ENCODE peak calls at places on chromosomes 2 and 18, in ten cellular contexts. One of them, this sample, is unnamed.

GRCh38 chr2:9696731-9697130 is 65.9 kb upstream of the YWHAQ start:
- DNase-seq in A549: no peak
- DNase-seq in heart left ventricle: no peak
- DNase-seq in ovary: no peak
- DNase-seq in uterus: no peak
- DNase-seq in NB4: no peak
- DNase-seq in stomach: no peak
- DNase-seq in body of pancreas: no peak
- DNase-seq in breast epithelium: no peak
- DNase-seq in adrenal gland: no peak
- DNase-seq in this sample: no peak

GRCh38 chr2:196399736-196400691 is 228.6 kb upstream of the STK17B start:
- DNase-seq in body of pancreas: no peak
- DNase-seq in adrenal gland: peak
- DNase-seq in breast epithelium: no peak
- DNase-seq in A549: peak
- DNase-seq in ovary: no peak
- DNase-seq in uterus: no peak
- DNase-seq in NB4: peak
- DNase-seq in stomach: no peak
- DNase-seq in heart left ventricle: no peak
- DNase-seq in this sample: peak

GRCh38 chr2:26585100-26585499 is 56.1 kb downstream of the CIB4 start:
- DNase-seq in adrenal gland: no peak
- DNase-seq in NB4: no peak
- DNase-seq in ovary: no peak
- DNase-seq in breast epithelium: no peak
- DNase-seq in uterus: no peak
- DNase-seq in body of pancreas: no peak
- DNase-seq in stomach: no peak
- DNase-seq in A549: no peak
- DNase-seq in heart left ventricle: no peak
- DNase-seq in this sample: no peak

GRCh38 chr2:235722869-235723268 is 229.0 kb downstream of the AGAP1 start:
- DNase-seq in body of pancreas: no peak
- DNase-seq in heart left ventricle: no peak
- DNase-seq in adrenal gland: no peak
- DNase-seq in breast epithelium: no peak
- DNase-seq in NB4: no peak
- DNase-seq in stomach: no peak
- DNase-seq in uterus: no peak
- DNase-seq in ovary: no peak
- DNase-seq in A549: no peak
- DNase-seq in this sample: no peak

GRCh38 chr2:10839813-10840212 is 27.2 kb upstream of the PDIA6 start:
- DNase-seq in heart left ventricle: no peak
- DNase-seq in body of pancreas: no peak
- DNase-seq in breast epithelium: no peak
- DNase-seq in adrenal gland: no peak
- DNase-seq in A549: no peak
- DNase-seq in stomach: no peak
- DNase-seq in uterus: no peak
- DNase-seq in NB4: peak
- DNase-seq in ovary: no peak
- DNase-seq in this sample: no peak

GRCh38 chr2:166382-166781 is 97.5 kb downstream of the SH3YL1 start:
- DNase-seq in stomach: no peak
- DNase-seq in adrenal gland: no peak
- DNase-seq in uterus: peak
- DNase-seq in A549: no peak
- DNase-seq in body of pancreas: peak
- DNase-seq in breast epithelium: no peak
- DNase-seq in heart left ventricle: no peak
- DNase-seq in ovary: no peak
- DNase-seq in NB4: no peak
- DNase-seq in this sample: no peak

GRCh38 chr2:10497797-10498251 is 49.7 kb upstream of the ODC1 start:
- DNase-seq in A549: peak
- DNase-seq in stomach: peak
- DNase-seq in uterus: no peak
- DNase-seq in breast epithelium: no peak
- DNase-seq in heart left ventricle: no peak
- DNase-seq in ovary: no peak
- DNase-seq in NB4: peak
- DNase-seq in adrenal gland: peak
- DNase-seq in body of pancreas: peak
- DNase-seq in this sample: peak

GRCh38 chr2:62939735-62940491 is 110.7 kb upstream of the OTX1 start:
- DNase-seq in breast epithelium: no peak
- DNase-seq in NB4: no peak
- DNase-seq in stomach: no peak
- DNase-seq in heart left ventricle: no peak
- DNase-seq in adrenal gland: no peak
- DNase-seq in A549: no peak
- DNase-seq in uterus: no peak
- DNase-seq in ovary: no peak
- DNase-seq in body of pancreas: no peak
- DNase-seq in this sample: peak

GRCh38 chr18:48874701-48875162 is 76.0 kb downstream of the SMAD7 start:
- DNase-seq in body of pancreas: no peak
- DNase-seq in stomach: no peak
- DNase-seq in breast epithelium: no peak
- DNase-seq in A549: no peak
- DNase-seq in ovary: no peak
- DNase-seq in NB4: no peak
- DNase-seq in uterus: no peak
- DNase-seq in adrenal gland: no peak
- DNase-seq in heart left ventricle: no peak
- DNase-seq in this sample: no peak

GRCh38 chr18:25399554-25399953 is 47.6 kb upstream of the ZNF521 start:
- DNase-seq in adrenal gland: no peak
- DNase-seq in breast epithelium: no peak
- DNase-seq in stomach: no peak
- DNase-seq in uterus: no peak
- DNase-seq in body of pancreas: no peak
- DNase-seq in ovary: no peak
- DNase-seq in A549: no peak
- DNase-seq in heart left ventricle: no peak
- DNase-seq in NB4: no peak
- DNase-seq in this sample: no peak

GRCh38 chr2:102724016-102724490 is 37.8 kb upstream of the TMEM182 start:
- DNase-seq in adrenal gland: no peak
- DNase-seq in stomach: no peak
- DNase-seq in uterus: no peak
- DNase-seq in body of pancreas: no peak
- DNase-seq in NB4: no peak
- DNase-seq in A549: no peak
- DNase-seq in ovary: no peak
- DNase-seq in heart left ventricle: no peak
- DNase-seq in breast epithelium: no peak
- DNase-seq in this sample: no peak
- TF ChIP-seq POLR2A in adrenal gland: no peak
- TF ChIP-seq POLR2A in stomach: no peak
- TF ChIP-seq POLR2A in uterus: no peak
- TF ChIP-seq POLR2A in body of pancreas: no peak
- TF ChIP-seq POLR2A in NB4: no peak
- TF ChIP-seq POLR2A in A549: no peak
- TF ChIP-seq POLR2A in ovary: no peak
- TF ChIP-seq POLR2A in heart left ventricle: no peak
- TF ChIP-seq POLR2A in breast epithelium: no peak
- TF ChIP-seq POLR2A in this sample: no peak

GRCh38 chr2:199458017-199458805 is 472 bp upstream of the SATB2 start:
- DNase-seq in body of pancreas: no peak
- DNase-seq in A549: peak
- DNase-seq in ovary: no peak
- DNase-seq in heart left ventricle: no peak
- DNase-seq in uterus: no peak
- DNase-seq in stomach: no peak
- DNase-seq in adrenal gland: peak
- DNase-seq in NB4: peak
- DNase-seq in breast epithelium: no peak
- DNase-seq in this sample: no peak

GRCh38 chr2:199460101-199460671 is 2.4 kb upstream of the SATB2 start:
- DNase-seq in heart left ventricle: no peak
- DNase-seq in uterus: no peak
- DNase-seq in adrenal gland: no peak
- DNase-seq in body of pancreas: no peak
- DNase-seq in A549: no peak
- DNase-seq in stomach: no peak
- DNase-seq in ovary: no peak
- DNase-seq in breast epithelium: no peak
- DNase-seq in NB4: peak
- DNase-seq in this sample: no peak

GRCh38 chr2:199460808-199461454 is 3.2 kb upstream of the SATB2 start:
- DNase-seq in NB4: no peak
- DNase-seq in breast epithelium: no peak
- DNase-seq in body of pancreas: no peak
- DNase-seq in heart left ventricle: no peak
- DNase-seq in uterus: no peak
- DNase-seq in ovary: no peak
- DNase-seq in adrenal gland: no peak
- DNase-seq in stomach: no peak
- DNase-seq in A549: no peak
- DNase-seq in this sample: no peak

GRCh38 chr2:199458806-199459285 is 1.1 kb upstream of the SATB2 start:
- DNase-seq in heart left ventricle: no peak
- DNase-seq in ovary: no peak
- DNase-seq in A549: no peak
- DNase-seq in uterus: no peak
- DNase-seq in body of pancreas: no peak
- DNase-seq in breast epithelium: no peak
- DNase-seq in stomach: no peak
- DNase-seq in adrenal gland: peak
- DNase-seq in NB4: no peak
- DNase-seq in this sample: no peak

DNA sequence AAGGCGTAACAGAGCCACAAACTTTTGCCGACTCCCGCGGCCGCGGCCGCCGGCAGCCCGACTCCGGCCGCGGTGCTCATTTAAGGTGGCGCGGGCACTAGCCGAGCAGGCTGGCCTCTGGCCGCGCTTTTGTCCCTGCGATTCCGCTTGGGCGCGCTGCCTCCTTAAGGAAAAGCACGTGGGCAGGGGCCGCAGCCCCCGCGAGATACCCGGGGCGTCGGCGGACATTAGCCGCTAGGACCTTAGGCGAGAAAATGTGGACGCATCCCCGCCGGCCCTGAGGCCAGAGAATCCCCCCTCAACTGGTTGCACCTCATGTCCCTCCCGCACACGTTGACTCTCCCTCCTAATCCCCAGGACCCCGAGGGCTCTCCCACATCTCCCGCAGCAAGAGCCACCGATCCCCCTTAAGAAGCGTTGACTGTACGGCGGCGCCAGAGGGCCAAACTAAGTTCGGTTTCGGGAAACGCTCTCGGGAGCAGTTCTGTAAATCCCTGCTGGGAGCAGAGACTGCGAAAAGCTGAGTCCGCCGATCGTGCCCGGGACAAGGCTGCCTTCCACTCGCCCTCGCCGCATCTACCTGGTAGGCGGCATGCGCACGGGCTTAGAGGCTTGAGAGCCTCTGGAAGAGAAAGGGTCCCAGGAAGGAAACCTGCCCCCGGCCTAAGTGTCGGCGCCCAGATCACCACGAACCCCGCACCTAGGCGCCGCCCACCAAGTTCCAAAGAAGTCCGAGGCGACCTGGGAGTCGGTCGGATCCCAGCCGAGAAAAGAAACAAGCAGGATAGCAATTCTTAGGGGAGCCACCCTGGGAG is 1.8 kb upstream of the SATB2 start:
- DNase-seq in uterus: peak
- DNase-seq in A549: peak
- DNase-seq in NB4: peak
- DNase-seq in body of pancreas: peak
- DNase-seq in breast epithelium: peak
- DNase-seq in heart left ventricle: peak
- DNase-seq in adrenal gland: peak
- DNase-seq in stomach: peak
- DNase-seq in ovary: peak
- DNase-seq in this sample: peak
- TF ChIP-seq POLR2A in uterus: peak
- TF ChIP-seq POLR2A in A549: peak
- TF ChIP-seq POLR2A in NB4: peak
- TF ChIP-seq POLR2A in body of pancreas: no peak
- TF ChIP-seq POLR2A in breast epithelium: no peak
- TF ChIP-seq POLR2A in heart left ventricle: no peak
- TF ChIP-seq POLR2A in adrenal gland: no peak
- TF ChIP-seq POLR2A in stomach: no peak
- TF ChIP-seq POLR2A in ovary: no peak
- TF ChIP-seq POLR2A in this sample: peak

GRCh38 chr2:8400196-8400595 is 281.7 kb upstream of the ID2 start:
- DNase-seq in breast epithelium: no peak
- DNase-seq in NB4: no peak
- DNase-seq in stomach: no peak
- DNase-seq in uterus: no peak
- DNase-seq in heart left ventricle: no peak
- DNase-seq in adrenal gland: no peak
- DNase-seq in ovary: no peak
- DNase-seq in body of pancreas: no peak
- DNase-seq in A549: no peak
- DNase-seq in this sample: no peak
- TF ChIP-seq POLR2A in breast epithelium: no peak
- TF ChIP-seq POLR2A in NB4: no peak
- TF ChIP-seq POLR2A in stomach: no peak
- TF ChIP-seq POLR2A in uterus: no peak
- TF ChIP-seq POLR2A in heart left ventricle: no peak
- TF ChIP-seq POLR2A in adrenal gland: no peak
- TF ChIP-seq POLR2A in ovary: no peak
- TF ChIP-seq POLR2A in body of pancreas: no peak
- TF ChIP-seq POLR2A in A549: no peak
- TF ChIP-seq POLR2A in this sample: no peak

GRCh38 chr2:207848545-207848928 is 78.8 kb upstream of the FZD5 start:
- DNase-seq in body of pancreas: no peak
- DNase-seq in A549: no peak
- DNase-seq in uterus: no peak
- DNase-seq in adrenal gland: no peak
- DNase-seq in ovary: no peak
- DNase-seq in NB4: no peak
- DNase-seq in breast epithelium: no peak
- DNase-seq in stomach: no peak
- DNase-seq in heart left ventricle: no peak
- DNase-seq in this sample: no peak

GRCh38 chr2:207849443-207849842 is 79.7 kb upstream of the FZD5 start:
- DNase-seq in NB4: no peak
- DNase-seq in adrenal gland: no peak
- DNase-seq in stomach: no peak
- DNase-seq in heart left ventricle: no peak
- DNase-seq in uterus: no peak
- DNase-seq in A549: no peak
- DNase-seq in ovary: no peak
- DNase-seq in breast epithelium: no peak
- DNase-seq in body of pancreas: no peak
- DNase-seq in this sample: no peak

GRCh38 chr2:207847098-207847806 is 77.5 kb upstream of the FZD5 start:
- DNase-seq in stomach: no peak
- DNase-seq in ovary: no peak
- DNase-seq in uterus: no peak
- DNase-seq in adrenal gland: no peak
- DNase-seq in breast epithelium: no peak
- DNase-seq in body of pancreas: no peak
- DNase-seq in heart left ventricle: no peak
- DNase-seq in NB4: no peak
- DNase-seq in A549: no peak
- DNase-seq in this sample: no peak

GRCh38 chr2:207845202-207845864 is 75.6 kb upstream of the FZD5 start:
- DNase-seq in breast epithelium: no peak
- DNase-seq in heart left ventricle: no peak
- DNase-seq in body of pancreas: no peak
- DNase-seq in ovary: no peak
- DNase-seq in adrenal gland: no peak
- DNase-seq in A549: no peak
- DNase-seq in NB4: no peak
- DNase-seq in uterus: no peak
- DNase-seq in stomach: no peak
- DNase-seq in this sample: no peak

GRCh38 chr2:207847807-207848544 is 78.3 kb upstream of the FZD5 start:
- DNase-seq in A549: no peak
- DNase-seq in NB4: peak
- DNase-seq in uterus: no peak
- DNase-seq in adrenal gland: no peak
- DNase-seq in breast epithelium: no peak
- DNase-seq in body of pancreas: peak
- DNase-seq in stomach: peak
- DNase-seq in heart left ventricle: peak
- DNase-seq in ovary: no peak
- DNase-seq in this sample: no peak
- TF ChIP-seq POLR2A in A549: no peak
- TF ChIP-seq POLR2A in NB4: no peak
- TF ChIP-seq POLR2A in uterus: no peak
- TF ChIP-seq POLR2A in adrenal gland: no peak
- TF ChIP-seq POLR2A in breast epithelium: no peak
- TF ChIP-seq POLR2A in body of pancreas: no peak
- TF ChIP-seq POLR2A in stomach: no peak
- TF ChIP-seq POLR2A in heart left ventricle: no peak
- TF ChIP-seq POLR2A in ovary: no peak
- TF ChIP-seq POLR2A in this sample: no peak